ENCODE peak calls at places on chromosomes 11 and 22, in seven cellular contexts. One of them, this sample, is unnamed.

GRCh38 chr11:56885182-56885581 is 103.5 kb upstream of the OR5AK2 start:
- DNase-seq in SK-N-SH: peak
- DNase-seq in HCT116: no peak
- DNase-seq in H1: no peak
- DNase-seq in K562: no peak
- DNase-seq in GM12878: no peak
- DNase-seq in HepG2: peak
- DNase-seq in this sample: peak

GRCh38 chr11:77401486-77402217 is 72.2 kb downstream of the PAK1 start:
- DNase-seq in SK-N-SH: no peak
- DNase-seq in HCT116: no peak
- DNase-seq in H1: no peak
- DNase-seq in K562: no peak
- DNase-seq in GM12878: no peak
- DNase-seq in HepG2: no peak
- DNase-seq in this sample: peak

GRCh38 chr22:29842740-29843139 is 4.7 kb upstream of the ASCC2 start:
- DNase-seq in SK-N-SH: no peak
- DNase-seq in HCT116: no peak
- DNase-seq in H1: no peak
- DNase-seq in K562: no peak
- DNase-seq in GM12878: no peak
- DNase-seq in HepG2: peak
- DNase-seq in this sample: no peak

GRCh38 chr11:29159552-29160465 is 857.0 kb downstream of the KCNA4 start:
- DNase-seq in SK-N-SH: peak
- DNase-seq in HCT116: peak
- DNase-seq in H1: peak
- DNase-seq in K562: peak
- DNase-seq in GM12878: no peak
- DNase-seq in HepG2: peak
- DNase-seq in this sample: peak

GRCh38 chr11:108538022-108538424 is 39.8 kb upstream of the POGLUT3 start:
- DNase-seq in SK-N-SH: no peak
- DNase-seq in HCT116: no peak
- DNase-seq in H1: no peak
- DNase-seq in K562: no peak
- DNase-seq in GM12878: no peak
- DNase-seq in HepG2: no peak
- DNase-seq in this sample: no peak

GRCh38 chr11:15819679-15820286 is 536.6 kb downstream of the SOX6 start:
- DNase-seq in SK-N-SH: no peak
- DNase-seq in HCT116: peak
- DNase-seq in H1: peak
- DNase-seq in K562: peak
- DNase-seq in GM12878: no peak
- DNase-seq in HepG2: peak
- DNase-seq in this sample: peak

GRCh38 chr11:121459413-121460041 is 6.8 kb upstream of the SORL1-AS1 start:
- DNase-seq in SK-N-SH: peak
- DNase-seq in HCT116: no peak
- DNase-seq in H1: no peak
- DNase-seq in K562: no peak
- DNase-seq in GM12878: no peak
- DNase-seq in HepG2: peak
- DNase-seq in this sample: no peak

GRCh38 chr11:2525166-2525861 is 80.5 kb downstream of the KCNQ1 start:
- DNase-seq in SK-N-SH: no peak
- DNase-seq in HCT116: no peak
- DNase-seq in H1: no peak
- DNase-seq in K562: no peak
- DNase-seq in GM12878: no peak
- DNase-seq in HepG2: no peak
- DNase-seq in this sample: no peak

GRCh38 chr11:67438121-67438902 is 830 bp upstream of the PTPRCAP start:
- DNase-seq in SK-N-SH: no peak
- DNase-seq in HCT116: no peak
- DNase-seq in H1: no peak
- DNase-seq in K562: no peak
- DNase-seq in GM12878: no peak
- DNase-seq in HepG2: no peak
- DNase-seq in this sample: no peak

GRCh38 chr22:44025171-44026065 is 1.3 kb downstream of the PARVB start:
- DNase-seq in SK-N-SH: no peak
- DNase-seq in HCT116: no peak
- DNase-seq in H1: no peak
- DNase-seq in K562: peak
- DNase-seq in GM12878: peak
- DNase-seq in HepG2: no peak
- DNase-seq in this sample: no peak

GRCh38 chr11:82858556-82859091 is 41.6 kb downstream of the PRCP start:
- DNase-seq in SK-N-SH: no peak
- DNase-seq in HCT116: no peak
- DNase-seq in H1: no peak
- DNase-seq in K562: no peak
- DNase-seq in GM12878: no peak
- DNase-seq in HepG2: no peak
- DNase-seq in this sample: no peak

GRCh38 chr11:120231963-120232362 is 8.0 kb upstream of the POU2F3 start:
- DNase-seq in SK-N-SH: no peak
- DNase-seq in HCT116: no peak
- DNase-seq in H1: no peak
- DNase-seq in K562: no peak
- DNase-seq in GM12878: no peak
- DNase-seq in HepG2: no peak
- DNase-seq in this sample: no peak

GRCh38 chr11:10899542-10899830 is 41.6 kb upstream of the ZBED5 start:
- DNase-seq in SK-N-SH: peak
- DNase-seq in HCT116: no peak
- DNase-seq in H1: no peak
- DNase-seq in K562: peak
- DNase-seq in GM12878: no peak
- DNase-seq in HepG2: no peak
- DNase-seq in this sample: no peak

GRCh38 chr11:21511835-21512440 is 680.9 kb upstream of the ANO5 start:
- DNase-seq in SK-N-SH: peak
- DNase-seq in HCT116: peak
- DNase-seq in H1: peak
- DNase-seq in K562: peak
- DNase-seq in GM12878: no peak
- DNase-seq in HepG2: peak
- DNase-seq in this sample: peak

GRCh38 chr11:61362542-61362875 is 335 bp downstream of the TMEM138 start:
- DNase-seq in SK-N-SH: peak
- DNase-seq in HCT116: no peak
- DNase-seq in H1: no peak
- DNase-seq in K562: peak
- DNase-seq in GM12878: no peak
- DNase-seq in HepG2: peak
- DNase-seq in this sample: no peak

GRCh38 chr11:48012051-48012391 is 31.7 kb downstream of the PTPRJ start:
- DNase-seq in SK-N-SH: no peak
- DNase-seq in HCT116: no peak
- DNase-seq in H1: no peak
- DNase-seq in K562: no peak
- DNase-seq in GM12878: no peak
- DNase-seq in HepG2: no peak
- DNase-seq in this sample: no peak

GRCh38 chr11:2252018-2252417 is 18.4 kb downstream of the ASCL2 start:
- DNase-seq in SK-N-SH: no peak
- DNase-seq in HCT116: no peak
- DNase-seq in H1: no peak
- DNase-seq in K562: no peak
- DNase-seq in GM12878: no peak
- DNase-seq in HepG2: no peak
- DNase-seq in this sample: no peak

GRCh38 chr22:35311551-35311999 is 11.9 kb downstream of the TOM1 start:
- DNase-seq in SK-N-SH: no peak
- DNase-seq in HCT116: no peak
- DNase-seq in H1: no peak
- DNase-seq in K562: no peak
- DNase-seq in GM12878: no peak
- DNase-seq in HepG2: no peak
- DNase-seq in this sample: no peak

GRCh38 chr11:85930879-85931366 is 75.7 kb downstream of the CCDC83 start:
- DNase-seq in SK-N-SH: no peak
- DNase-seq in HCT116: no peak
- DNase-seq in H1: no peak
- DNase-seq in K562: no peak
- DNase-seq in GM12878: no peak
- DNase-seq in HepG2: peak
- DNase-seq in this sample: no peak

GRCh38 chr22:42856179-42856864 is 751 bp downstream of the ARFGAP3 start:
- DNase-seq in SK-N-SH: no peak
- DNase-seq in HCT116: no peak
- DNase-seq in H1: peak
- DNase-seq in K562: peak
- DNase-seq in GM12878: no peak
- DNase-seq in HepG2: peak
- DNase-seq in this sample: no peak

GRCh38 chr11:119664701-119665420 is 64.1 kb downstream of the NECTIN1 start:
- DNase-seq in SK-N-SH: no peak
- DNase-seq in HCT116: no peak
- DNase-seq in H1: no peak
- DNase-seq in K562: no peak
- DNase-seq in GM12878: no peak
- DNase-seq in HepG2: no peak
- DNase-seq in this sample: no peak

GRCh38 chr11:15744693-15745092 is 611.7 kb downstream of the SOX6 start:
- DNase-seq in SK-N-SH: no peak
- DNase-seq in HCT116: no peak
- DNase-seq in H1: no peak
- DNase-seq in K562: no peak
- DNase-seq in GM12878: no peak
- DNase-seq in HepG2: no peak
- DNase-seq in this sample: no peak

DNA sequence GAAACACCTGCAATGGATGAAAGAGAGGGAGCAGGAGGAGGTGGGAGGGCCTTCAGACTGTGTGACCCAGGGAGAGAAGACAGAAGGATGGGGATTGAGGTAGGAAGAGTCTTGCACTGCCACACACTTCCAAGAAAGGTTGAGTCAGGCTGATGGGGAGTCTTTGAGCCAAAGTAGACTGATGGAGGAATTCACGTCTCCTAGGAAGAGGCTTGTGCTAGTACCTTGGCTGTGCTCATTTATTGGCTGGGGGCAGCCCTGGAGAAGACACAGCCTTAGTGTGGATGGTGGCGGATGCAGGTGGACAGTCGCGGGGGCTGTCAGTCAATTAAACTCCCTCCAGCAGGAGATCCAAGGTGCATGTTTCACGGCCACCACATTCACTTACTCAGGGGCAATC is 16.2 kb upstream of the ACCSL start:
- DNase-seq in SK-N-SH: no peak
- DNase-seq in HCT116: no peak
- DNase-seq in H1: peak
- DNase-seq in K562: no peak
- DNase-seq in GM12878: no peak
- DNase-seq in HepG2: no peak
- DNase-seq in this sample: no peak
- TF ChIP-seq JUND in SK-N-SH: no peak
- TF ChIP-seq JUND in HCT116: no peak
- TF ChIP-seq JUND in H1: no peak
- TF ChIP-seq JUND in K562: no peak
- TF ChIP-seq JUND in GM12878: no peak
- TF ChIP-seq JUND in HepG2: no peak
- TF ChIP-seq JUND in this sample: no peak

GRCh38 chr11:19705936-19706335 is 6.7 kb upstream of the NAV2 start:
- DNase-seq in SK-N-SH: no peak
- DNase-seq in HCT116: no peak
- DNase-seq in H1: no peak
- DNase-seq in K562: no peak
- DNase-seq in GM12878: no peak
- DNase-seq in HepG2: no peak
- DNase-seq in this sample: no peak
- TF ChIP-seq JUND in SK-N-SH: no peak
- TF ChIP-seq JUND in HCT116: no peak
- TF ChIP-seq JUND in H1: no peak
- TF ChIP-seq JUND in K562: no peak
- TF ChIP-seq JUND in GM12878: no peak
- TF ChIP-seq JUND in HepG2: no peak
- TF ChIP-seq JUND in this sample: no peak

GRCh38 chr22:49975543-49976389 is 15.2 kb downstream of the PIM3 start:
- DNase-seq in SK-N-SH: peak
- DNase-seq in HCT116: no peak
- DNase-seq in H1: peak
- DNase-seq in K562: peak
- DNase-seq in GM12878: no peak
- DNase-seq in HepG2: no peak
- DNase-seq in this sample: no peak

GRCh38 chr22:49973018-49973965 is 12.7 kb downstream of the PIM3 start:
- DNase-seq in SK-N-SH: no peak
- DNase-seq in HCT116: no peak
- DNase-seq in H1: no peak
- DNase-seq in K562: no peak
- DNase-seq in GM12878: no peak
- DNase-seq in HepG2: no peak
- DNase-seq in this sample: no peak

GRCh38 chr22:49976439-49977175 is 16.0 kb downstream of the PIM3 start:
- DNase-seq in SK-N-SH: peak
- DNase-seq in HCT116: no peak
- DNase-seq in H1: no peak
- DNase-seq in K562: no peak
- DNase-seq in GM12878: peak
- DNase-seq in HepG2: no peak
- DNase-seq in this sample: no peak

GRCh38 chr22:49979587-49980264 is 19.2 kb downstream of the PIM3 start:
- DNase-seq in SK-N-SH: peak
- DNase-seq in HCT116: no peak
- DNase-seq in H1: peak
- DNase-seq in K562: peak
- DNase-seq in GM12878: no peak
- DNase-seq in HepG2: peak
- DNase-seq in this sample: peak

GRCh38 chr22:49977578-49977977 is 17.0 kb downstream of the PIM3 start:
- DNase-seq in SK-N-SH: peak
- DNase-seq in HCT116: no peak
- DNase-seq in H1: no peak
- DNase-seq in K562: no peak
- DNase-seq in GM12878: no peak
- DNase-seq in HepG2: no peak
- DNase-seq in this sample: no peak
- TF ChIP-seq JUND in SK-N-SH: no peak
- TF ChIP-seq JUND in HCT116: no peak
- TF ChIP-seq JUND in H1: no peak
- TF ChIP-seq JUND in K562: no peak
- TF ChIP-seq JUND in GM12878: no peak
- TF ChIP-seq JUND in HepG2: no peak
- TF ChIP-seq JUND in this sample: no peak

DNA sequence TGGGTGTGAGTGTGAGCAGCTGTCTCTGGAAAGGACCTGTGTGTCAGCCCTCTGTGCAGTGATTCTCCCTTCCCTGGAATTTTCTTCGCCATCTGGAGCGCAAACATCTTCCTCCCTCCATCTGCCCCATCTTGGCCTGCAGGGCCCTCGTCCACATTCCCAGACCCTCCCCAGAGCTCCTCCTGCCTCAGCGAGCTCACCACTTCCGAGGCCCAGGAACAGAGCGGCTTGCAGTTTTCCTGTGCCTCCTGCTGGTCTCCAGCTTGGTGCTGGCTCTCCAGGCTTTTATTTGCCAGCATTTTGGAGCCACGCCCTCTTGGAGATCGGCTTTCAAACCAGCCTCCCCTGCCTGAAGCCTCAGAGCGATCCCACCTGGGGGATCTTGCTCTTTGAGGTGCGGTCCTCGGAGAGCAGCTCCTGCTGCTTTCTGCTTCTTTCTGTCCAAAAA is at the start of gene GPHA2:
- DNase-seq in SK-N-SH: no peak
- DNase-seq in HCT116: no peak
- DNase-seq in H1: peak
- DNase-seq in K562: no peak
- DNase-seq in GM12878: no peak
- DNase-seq in HepG2: peak
- DNase-seq in this sample: no peak
- TF ChIP-seq JUND in SK-N-SH: no peak
- TF ChIP-seq JUND in HCT116: no peak
- TF ChIP-seq JUND in H1: no peak
- TF ChIP-seq JUND in K562: no peak
- TF ChIP-seq JUND in GM12878: no peak
- TF ChIP-seq JUND in HepG2: no peak
- TF ChIP-seq JUND in this sample: no peak